ENCODE peak calls at places on chromosomes 12 and 14, in seven cellular contexts. I, V, Y, J, T, H and A are unnamed samples.

GRCh38 chr12:58819345-58819744 is 101.0 kb downstream of the LRIG3 start:
- DNase-seq in I (no peak), V (no peak), Y (no peak), J (no peak), T (no peak), H (no peak), A (no peak)

GRCh38 chr14:69001375-69001774 is 22.3 kb upstream of the ACTN1 start:
- DNase-seq in I (no peak), V (no peak), Y (no peak), J (no peak), T (peak), H (no peak), A (no peak)

GRCh38 chr14:64388533-64389243 is 535 bp downstream of the MTHFD1 start:
- DNase-seq in I (peak), V (no peak), Y (peak), J (peak), T (peak), H (peak), A (peak)

GRCh38 chr12:125996438-125996837 is 931.2 kb downstream of the AACS start:
- DNase-seq in I (no peak), V (no peak), Y (no peak), J (no peak), T (no peak), H (no peak), A (no peak)

GRCh38 chr12:76236640-76237039 is 111.6 kb downstream of the BBS10 start:
- DNase-seq in I (no peak), V (no peak), Y (no peak), J (no peak), T (peak), H (peak), A (peak)

GRCh38 chr12:75747572-75747995 is 236.2 kb upstream of the KRR1 start:
- DNase-seq in I (no peak), V (no peak), Y (no peak), J (peak), T (peak), H (peak), A (peak)

GRCh38 chr14:90398315-90398811 is 1.5 kb downstream of the CALM1 start:
- DNase-seq in I (peak), V (peak), Y (peak), J (no peak), T (no peak), H (no peak), A (peak)

GRCh38 chr14:69154779-69155178 is 1.9 kb upstream of the DCAF5 start:
- DNase-seq in I (peak), V (no peak), Y (peak), J (no peak), T (no peak), H (peak), A (peak)

GRCh38 chr12:24795699-24796385 is 153.1 kb downstream of the BCAT1 start:
- DNase-seq in I (no peak), V (no peak), Y (no peak), J (no peak), T (peak), H (no peak), A (peak)

GRCh38 chr12:65636436-65636835 is 187.8 kb upstream of the HMGA2 start:
- DNase-seq in I (no peak), V (no peak), Y (no peak), J (no peak), T (no peak), H (no peak), A (no peak)

GRCh38 chr12:6700646-6701051 is at the start of gene PIANP:
- DNase-seq in I (peak), V (no peak), Y (peak), J (peak), T (no peak), H (peak), A (peak)

GRCh38 chr12:89932950-89933349 is 224.3 kb upstream of the ATP2B1 start:
- DNase-seq in I (no peak), V (no peak), Y (no peak), J (peak), T (peak), H (no peak), A (peak)

GRCh38 chr12:56362130-56363059 is at the start of gene APOF:
- DNase-seq in I (no peak), V (no peak), Y (no peak), J (no peak), T (no peak), H (no peak), A (no peak)

GRCh38 chr14:55130194-55130550 is 1.1 kb downstream of the LGALS3 start:
- DNase-seq in I (peak), V (no peak), Y (peak), J (peak), T (peak), H (no peak), A (no peak)

GRCh38 chr12:3381059-3382047 is 109.7 kb upstream of the PRMT8 start:
- DNase-seq in I (no peak), V (no peak), Y (peak), J (peak), T (no peak), H (no peak), A (peak)

GRCh38 chr12:112191840-112192321 is 66.5 kb downstream of the TRAFD1 start:
- DNase-seq in I (no peak), V (no peak), Y (no peak), J (peak), T (peak), H (peak), A (no peak)

GRCh38 chr12:128245106-128245505 is 21.9 kb upstream of the TMEM132C start:
- DNase-seq in I (no peak), V (no peak), Y (no peak), J (no peak), T (no peak), H (no peak), A (no peak)

GRCh38 chr12:70948236-70948975 is 27.9 kb upstream of the PTPRR start:
- DNase-seq in I (no peak), V (no peak), Y (no peak), J (no peak), T (no peak), H (no peak), A (peak)

GRCh38 chr12:97716356-97716755 is 253.8 kb downstream of the RMST start:
- DNase-seq in I (no peak), V (no peak), Y (no peak), J (no peak), T (peak), H (peak), A (peak)

GRCh38 chr14:67975429-67975828 is 155.8 kb downstream of the RAD51B start:
- DNase-seq in I (no peak), V (no peak), Y (no peak), J (no peak), T (no peak), H (no peak), A (no peak)

GRCh38 chr14:102824832-102825231 is 47.6 kb downstream of the TRAF3 start:
- DNase-seq in I (no peak), V (no peak), Y (no peak), J (peak), T (peak), H (no peak), A (peak)

GRCh38 chr12:53820503-53820902 is 68.7 kb upstream of the CISTR start:
- DNase-seq in I (no peak), V (no peak), Y (no peak), J (peak), T (peak), H (no peak), A (peak)

GRCh38 chr12:19130224-19131019 is 889 bp downstream of the PLEKHA5 start:
- DNase-seq in I (peak), V (no peak), Y (peak), J (peak), T (peak), H (peak), A (peak)

GRCh38 chr14:65910108-65910507 is 497.6 kb downstream of the FUT8 start:
- DNase-seq in I (no peak), V (no peak), Y (no peak), J (peak), T (peak), H (peak), A (peak)

GRCh38 chr12:82638324-82638723 is 48.4 kb upstream of the TMTC2 start:
- DNase-seq in I (no peak), V (no peak), Y (no peak), J (no peak), T (no peak), H (no peak), A (no peak)

GRCh38 chr12:65894127-65894526 is 69.8 kb downstream of the HMGA2 start:
- DNase-seq in I (no peak), V (no peak), Y (no peak), J (no peak), T (no peak), H (no peak), A (no peak)

GRCh38 chr12:6941267-6941666 is 2.3 kb upstream of the RNU7-1 start:
- DNase-seq in I (no peak), V (no peak), Y (no peak), J (no peak), T (no peak), H (no peak), A (no peak)

GRCh38 chr12:29782285-29782820 is 1.4 kb downstream of the TMTC1 start:
- DNase-seq in I (no peak), V (peak), Y (no peak), J (peak), T (peak), H (peak), A (peak)

GRCh38 chr12:79737875-79738718 is 47.3 kb upstream of the PAWR start:
- DNase-seq in I (peak), V (peak), Y (peak), J (peak), T (peak), H (peak), A (peak)

GRCh38 chr12:7667025-7667575 is 1.4 kb upstream of the APOBEC1 start:
- DNase-seq in I (no peak), V (no peak), Y (no peak), J (peak), T (peak), H (no peak), A (peak)

GRCh38 chr12:2578772-2579171 is 216.0 kb upstream of the FKBP4 start:
- DNase-seq in I (no peak), V (no peak), Y (no peak), J (no peak), T (no peak), H (no peak), A (no peak)

GRCh38 chr14:87066221-87066817 is 926.7 kb downstream of the GALC start:
- DNase-seq in I (no peak), V (no peak), Y (no peak), J (peak), T (peak), H (peak), A (peak)

GRCh38 chr14:92382677-92383076 is 59.7 kb downstream of the SLC24A4 start:
- DNase-seq in I (no peak), V (no peak), Y (no peak), J (no peak), T (peak), H (peak), A (no peak)

GRCh38 chr14:88995437-88996198 is 171.2 kb downstream of the TTC8 start:
- DNase-seq in I (no peak), V (no peak), Y (no peak), J (peak), T (peak), H (peak), A (peak)

GRCh38 chr12:51904951-51905471 is 2.3 kb upstream of the ACVRL1 start:
- DNase-seq in I (no peak), V (no peak), Y (no peak), J (peak), T (peak), H (peak), A (no peak)

GRCh38 chr14:103384450-103385152 is 614 bp upstream of the MARK3 start:
- DNase-seq in I (no peak), V (no peak), Y (no peak), J (no peak), T (no peak), H (no peak), A (no peak)

GRCh38 chr12:32476446-32476845 is 77.1 kb downstream of the FGD4 start:
- DNase-seq in I (no peak), V (no peak), Y (no peak), J (no peak), T (no peak), H (no peak), A (no peak)

GRCh38 chr12:32482226-32482625 is 82.9 kb downstream of the FGD4 start:
- DNase-seq in I (no peak), V (no peak), Y (no peak), J (no peak), T (no peak), H (peak), A (peak)

GRCh38 chr12:32478858-32479257 is 79.5 kb downstream of the FGD4 start:
- DNase-seq in I (no peak), V (no peak), Y (no peak), J (no peak), T (no peak), H (no peak), A (no peak)

GRCh38 chr12:32478166-32478565 is 78.8 kb downstream of the FGD4 start:
- DNase-seq in I (no peak), V (no peak), Y (no peak), J (no peak), T (no peak), H (no peak), A (no peak)

GRCh38 chr12:32477714-32478113 is 78.4 kb downstream of the FGD4 start:
- DNase-seq in I (no peak), V (no peak), Y (no peak), J (peak), T (no peak), H (no peak), A (no peak)
- H3K4me3 ChIP-seq in I (no peak), V (no peak), Y (no peak), J (no peak), T (no peak), H (no peak), A (no peak)

DNA sequence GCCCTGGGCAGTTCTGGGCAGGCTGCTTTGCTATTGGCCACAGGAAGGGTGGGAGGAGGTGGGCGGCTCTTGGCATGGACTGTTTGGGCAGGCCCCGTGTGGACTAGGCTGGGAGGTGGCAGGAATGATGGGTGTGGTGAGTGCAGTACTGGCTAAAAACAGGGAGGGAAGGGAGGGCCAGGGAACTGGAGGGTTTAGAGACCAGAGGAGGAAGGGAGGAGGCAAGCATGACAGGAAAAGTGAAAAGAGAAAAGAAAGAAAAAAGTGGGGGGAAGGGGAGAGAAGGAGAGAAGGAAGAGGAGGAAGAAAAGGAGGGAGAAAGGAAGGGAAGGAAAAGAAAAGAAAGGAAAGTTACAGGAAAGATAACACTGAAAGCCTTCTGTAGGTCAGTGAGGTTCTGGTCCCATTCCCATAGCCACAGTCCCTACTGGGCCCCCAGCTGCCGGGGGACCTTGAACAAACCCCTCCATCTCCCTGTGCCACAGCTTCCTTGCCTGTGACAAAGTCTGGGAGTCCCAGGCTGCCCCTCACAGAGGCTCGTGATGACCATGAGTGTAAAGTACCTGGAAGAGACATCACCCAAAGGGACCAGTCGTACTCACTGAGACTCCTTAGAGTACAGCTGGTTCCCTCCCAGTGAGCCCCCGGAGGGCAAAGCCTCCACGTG is 1.1 kb upstream of the C14orf132 start:
- DNase-seq in I (peak), V (no peak), Y (peak), J (peak), T (peak), H (peak), A (no peak)
- TF ChIP-seq CTCF in I (no peak), V (no peak), Y (no peak), J (no peak), T (no peak), H (no peak), A (no peak)

GRCh38 chr14:75531660-75532317 is 9.5 kb downstream of the BATF start:
- DNase-seq in I (no peak), V (no peak), Y (no peak), J (no peak), T (no peak), H (no peak), A (no peak)

GRCh38 chr14:75535164-75535898 is 13.1 kb downstream of the BATF start:
- DNase-seq in I (no peak), V (no peak), Y (no peak), J (no peak), T (no peak), H (no peak), A (no peak)

GRCh38 chr14:75531256-75531655 is 9.0 kb downstream of the BATF start:
- DNase-seq in I (no peak), V (no peak), Y (no peak), J (no peak), T (no peak), H (peak), A (peak)

GRCh38 chr14:75537071-75537470 is 14.8 kb downstream of the BATF start:
- DNase-seq in I (no peak), V (no peak), Y (no peak), J (no peak), T (no peak), H (no peak), A (no peak)

DNA sequence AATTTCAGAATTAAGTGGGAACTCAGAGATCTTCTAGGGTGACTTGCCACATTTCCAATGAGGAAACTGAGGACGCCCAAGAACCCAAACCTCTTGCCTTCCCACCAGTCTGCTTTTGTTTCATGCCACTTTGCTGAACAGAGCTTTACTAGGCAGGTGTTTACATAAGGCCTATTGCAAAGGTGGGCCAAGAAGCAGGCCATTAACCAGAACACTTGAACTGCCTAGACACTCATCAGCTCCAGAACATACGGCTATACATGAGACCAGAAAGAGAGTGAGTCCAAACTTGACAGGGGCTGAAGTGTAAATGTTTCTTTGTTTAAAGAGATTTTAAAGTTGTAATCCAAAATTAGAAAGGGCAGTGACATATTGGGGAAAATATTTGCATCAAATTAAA is 11.5 kb downstream of the BATF start:
- DNase-seq in I (no peak), V (no peak), Y (no peak), J (no peak), T (no peak), H (no peak), A (no peak)
- H3K4me3 ChIP-seq in I (no peak), V (no peak), Y (no peak), J (no peak), T (no peak), H (no peak), A (no peak)

GRCh38 chr12:100721193-100721592 is 73.4 kb upstream of the ANO4 start:
- DNase-seq in I (no peak), V (no peak), Y (no peak), J (no peak), T (no peak), H (no peak), A (no peak)
- TF ChIP-seq CTCF in I (no peak), V (no peak), Y (no peak), J (no peak), T (no peak), H (no peak), A (no peak)